ENCODE peak calls at places on chromosome 3, in nine cellular contexts. X, W, Y, H, Z, U, F, E and B are unnamed samples.

GRCh38 chr3:194939949-194940770 is 254.5 kb downstream of the FAM43A start:
- DNase-seq in X (no peak), W (peak; percentile 59), Y (no peak), H (no peak), Z (no peak), U (no peak), F (no peak), E (no peak), B (no peak)

GRCh38 chr3:57160046-57160730 is 5.0 kb downstream of the IL17RD start:
- DNase-seq in X (no peak), W (no peak), Y (no peak), H (no peak), Z (no peak), U (no peak), F (no peak), E (no peak), B (no peak)

GRCh38 chr3:24002129-24002528 is 57.0 kb downstream of the NR1D2 start:
- DNase-seq in X (no peak), W (no peak), Y (no peak), H (no peak), Z (no peak), U (no peak), F (no peak), E (no peak), B (no peak)

GRCh38 chr3:112671930-112672715 is 31.2 kb upstream of the CCDC80 start:
- DNase-seq in X (peak; percentile 77), W (no peak), Y (peak; percentile 98), H (no peak), Z (no peak), U (no peak), F (peak; percentile 64), E (peak; percentile 78), B (no peak)

GRCh38 chr3:47007001-47007400 is 27.5 kb downstream of the NBEAL2 start:
- DNase-seq in X (no peak), W (no peak), Y (no peak), H (no peak), Z (no peak), U (no peak), F (no peak), E (no peak), B (peak; percentile 42)

GRCh38 chr3:172596394-172596706 is 73.1 kb upstream of the TNFSF10 start:
- DNase-seq in X (no peak), W (no peak), Y (no peak), H (no peak), Z (no peak), U (no peak), F (no peak), E (no peak), B (no peak)

GRCh38 chr3:50523170-50523865 is 19.9 kb upstream of the CACNA2D2 start:
- DNase-seq in X (no peak), W (no peak), Y (no peak), H (no peak), Z (no peak), U (peak; percentile 71), F (no peak), E (no peak), B (no peak)

GRCh38 chr3:148066787-148067186 is 630.9 kb upstream of the AGTR1 start:
- DNase-seq in X (no peak), W (no peak), Y (no peak), H (no peak), Z (no peak), U (no peak), F (peak; percentile 52), E (no peak), B (no peak)

GRCh38 chr3:115975353-115975752 is 352.0 kb downstream of the GAP43 start:
- DNase-seq in X (peak; percentile 59), W (no peak), Y (peak; percentile 40), H (no peak), Z (no peak), U (no peak), F (no peak), E (peak; percentile 75), B (no peak)

GRCh38 chr3:101070260-101071121 is 77.3 kb upstream of the ABI3BP start:
- DNase-seq in X (no peak), W (no peak), Y (no peak), H (no peak), Z (peak; percentile 78), U (peak; percentile 78), F (peak; percentile 46), E (peak; percentile 37), B (no peak)

GRCh38 chr3:194675081-194675640 is 3.2 kb upstream of the LSG1 start:
- DNase-seq in X (no peak), W (no peak), Y (no peak), H (peak; percentile 70), Z (no peak), U (no peak), F (no peak), E (peak; percentile 58), B (no peak)

GRCh38 chr3:39639344-39640236 is 169.8 kb upstream of the MYRIP start:
- DNase-seq in X (peak; percentile 79), W (peak; percentile 59), Y (peak; percentile 81), H (no peak), Z (no peak), U (no peak), F (peak; percentile 95), E (peak; percentile 97), B (peak; percentile 79)

GRCh38 chr3:141011511-141012262 is 39.5 kb upstream of the SPSB4 start:
- DNase-seq in X (peak; percentile 20), W (peak; percentile 82), Y (no peak), H (no peak), Z (peak; percentile 84), U (peak; percentile 98), F (peak; percentile 59), E (peak; percentile 59), B (peak; percentile 52)
- TF ChIP-seq CTCF in X (peak; percentile 84), W (peak; percentile 92), Y (peak; percentile 93), H (peak; percentile 59), Z (peak; percentile 69), U (peak; percentile 87), F (peak; percentile 70), E (peak; percentile 89), B (peak; percentile 80)

GRCh38 chr3:183515968-183516851 is 39.3 kb downstream of the KLHL6 start:
- DNase-seq in X (no peak), W (no peak), Y (no peak), H (no peak), Z (no peak), U (no peak), F (no peak), E (no peak), B (peak; percentile 76)

GRCh38 chr3:183513046-183513706 is 42.3 kb downstream of the KLHL6 start:
- DNase-seq in X (no peak), W (no peak), Y (no peak), H (no peak), Z (no peak), U (no peak), F (no peak), E (no peak), B (peak; percentile 83)

GRCh38 chr3:183518446-183519185 is 36.9 kb downstream of the KLHL6 start:
- DNase-seq in X (no peak), W (no peak), Y (no peak), H (no peak), Z (no peak), U (no peak), F (no peak), E (no peak), B (no peak)

GRCh38 chr3:183514048-183514447 is 41.5 kb downstream of the KLHL6 start:
- DNase-seq in X (no peak), W (no peak), Y (no peak), H (no peak), Z (no peak), U (no peak), F (no peak), E (no peak), B (no peak)

GRCh38 chr3:183517656-183518055 is 37.9 kb downstream of the KLHL6 start:
- DNase-seq in X (no peak), W (no peak), Y (no peak), H (no peak), Z (no peak), U (no peak), F (no peak), E (no peak), B (no peak)
- TF ChIP-seq CTCF in X (no peak), W (no peak), Y (no peak), H (no peak), Z (no peak), U (no peak), F (no peak), E (no peak), B (no peak)

GRCh38 chr3:139564290-139564861 is 24.8 kb upstream of the RBP1 start:
- DNase-seq in X (no peak), W (no peak), Y (no peak), H (no peak), Z (no peak), U (peak; percentile 54), F (no peak), E (no peak), B (no peak)
- TF ChIP-seq CTCF in X (no peak), W (peak; percentile 51), Y (no peak), H (no peak), Z (peak; percentile 22), U (peak; percentile 3), F (no peak), E (peak; percentile 19), B (no peak)

GRCh38 chr3:9301091-9301490 is 51.6 kb upstream of the SRGAP3 start:
- DNase-seq in X (no peak), W (no peak), Y (no peak), H (no peak), Z (no peak), U (no peak), F (no peak), E (peak; percentile 18), B (no peak)

GRCh38 chr3:9301798-9302197 is 52.4 kb upstream of the SRGAP3 start:
- DNase-seq in X (no peak), W (no peak), Y (no peak), H (no peak), Z (no peak), U (no peak), F (no peak), E (no peak), B (no peak)

GRCh38 chr3:9298236-9298635 is 48.8 kb upstream of the SRGAP3 start:
- DNase-seq in X (no peak), W (no peak), Y (no peak), H (no peak), Z (no peak), U (no peak), F (no peak), E (peak; percentile 54), B (no peak)

GRCh38 chr3:9308298-9308990 is 54.4 kb upstream of the THUMPD3 start:
- DNase-seq in X (no peak), W (no peak), Y (no peak), H (no peak), Z (no peak), U (no peak), F (no peak), E (no peak), B (no peak)

GRCh38 chr3:9302425-9303181 is 53.2 kb upstream of the SRGAP3 start:
- DNase-seq in X (peak; percentile 54), W (peak; percentile 73), Y (no peak), H (no peak), Z (peak; percentile 82), U (peak; percentile 91), F (peak; percentile 79), E (peak; percentile 73), B (peak; percentile 68)
- TF ChIP-seq CTCF in X (peak; percentile 91), W (peak; percentile 89), Y (peak; percentile 95), H (peak; percentile 70), Z (peak; percentile 85), U (peak; percentile 93), F (peak; percentile 89), E (peak; percentile 83), B (peak; percentile 94)

GRCh38 chr3:37814547-37814946 is 47.1 kb upstream of the CTDSPL start:
- DNase-seq in X (no peak), W (no peak), Y (no peak), H (no peak), Z (no peak), U (no peak), F (peak; percentile 9), E (peak; percentile 14), B (no peak)
- TF ChIP-seq CTCF in X (peak; percentile 42), W (peak; percentile 54), Y (peak; percentile 30), H (no peak), Z (no peak), U (peak; percentile 46), F (peak; percentile 11), E (peak; percentile 34), B (peak; percentile 20)